ENCODE peak calls at places on chromosomes 7 and 10, in eight cellular contexts. O is GM13976; L is left colon; G is nucleus accumbens; H is activated CD8-positive, alpha-beta memory T cell treated with anti-CD3 and anti-CD28 coated beads for 24 hours; N is LoVo; U is T-cell; Q is mucosa of descending colon. K is an unnamed sample.

GRCh38 chr7:95102662-95103061 is 195.3 kb downstream of the PPP1R9A start:
- DNase-seq in O (no peak), L (no peak), G (no peak), H (no peak), N (peak), U (no peak), Q (no peak), K (no peak)

GRCh38 chr7:130961128-130961601 is 227.2 kb upstream of the KLF14 start:
- DNase-seq in O (peak), L (no peak), G (no peak), H (peak), N (peak), U (peak), Q (no peak), K (peak)

GRCh38 chr10:49269523-49269922 is 29.4 kb upstream of the C10orf71 start:
- DNase-seq in O (no peak), L (no peak), G (no peak), H (no peak), N (no peak), U (no peak), Q (no peak), K (no peak)

GRCh38 chr10:132239126-132240031 is 52.6 kb downstream of the DPYSL4 start:
- DNase-seq in O (no peak), L (no peak), G (no peak), H (no peak), N (no peak), U (no peak), Q (no peak), K (no peak)

GRCh38 chr7:134366481-134366880 is 49.8 kb upstream of the SLC35B4 start:
- DNase-seq in O (no peak), L (no peak), G (no peak), H (no peak), N (no peak), U (no peak), Q (no peak), K (no peak)

GRCh38 chr7:1748076-1748750 is 78.1 kb downstream of the ELFN1 start:
- DNase-seq in O (no peak), L (no peak), G (no peak), H (no peak), N (no peak), U (no peak), Q (no peak), K (no peak)

GRCh38 chr7:9600974-9601373 is 1167.6 kb downstream of the NXPH1 start:
- DNase-seq in O (no peak), L (no peak), G (no peak), H (no peak), N (no peak), U (no peak), Q (no peak), K (no peak)

GRCh38 chr10:132366006-132366405 is 31.0 kb upstream of the PWWP2B start:
- DNase-seq in O (no peak), L (no peak), G (no peak), H (no peak), N (no peak), U (no peak), Q (no peak), K (no peak)

GRCh38 chr10:110214380-110214826 is 7.0 kb downstream of the MXI1 start:
- DNase-seq in O (peak), L (no peak), G (no peak), H (no peak), N (no peak), U (no peak), Q (no peak), K (no peak)

GRCh38 chr10:36096571-36096970 is 454.5 kb upstream of the FZD8 start:
- DNase-seq in O (no peak), L (no peak), G (no peak), H (no peak), N (no peak), U (no peak), Q (no peak), K (no peak)

GRCh38 chr7:77321300-77321699 is 94.8 kb downstream of the GSAP start:
- DNase-seq in O (no peak), L (no peak), G (no peak), H (no peak), N (no peak), U (no peak), Q (no peak), K (no peak)

GRCh38 chr10:11087372-11087771 is 69.7 kb downstream of the CELF2 start:
- DNase-seq in O (no peak), L (no peak), G (no peak), H (no peak), N (no peak), U (no peak), Q (no peak), K (no peak)

GRCh38 chr7:139883814-139884213 is 54.8 kb downstream of the TBXAS1 start:
- DNase-seq in O (no peak), L (no peak), G (no peak), H (no peak), N (no peak), U (no peak), Q (no peak), K (no peak)

GRCh38 chr7:31019509-31019908 is 32.6 kb upstream of the ADCYAP1R1 start:
- DNase-seq in O (no peak), L (no peak), G (no peak), H (no peak), N (no peak), U (no peak), Q (no peak), K (no peak)